ENCODE peak calls at places on chromosomes 12 and 14, in ten cellular contexts. U, B, R, C, V, F, D, M, P and G are unnamed samples.

GRCh38 chr12:132761032-132761910 is at the start of gene ANKLE2:
- DNase-seq in U (peak; percentile 61), B (no peak), R (peak; percentile 92), C (peak; percentile 78), V (peak; percentile 81), F (peak; percentile 50), D (peak; percentile 84), M (peak; percentile 80), P (no peak), G (no peak)

GRCh38 chr12:128784030-128784770 is 39.6 kb downstream of the SLC15A4 start:
- DNase-seq in U (no peak), B (peak; percentile 49), R (no peak), C (no peak), V (peak; percentile 45), F (no peak), D (no peak), M (no peak), P (no peak), G (no peak)

GRCh38 chr12:5718073-5718472 is 227.0 kb downstream of the ANO2 start:
- DNase-seq in U (no peak), B (no peak), R (no peak), C (no peak), V (no peak), F (no peak), D (no peak), M (no peak), P (no peak), G (no peak)

GRCh38 chr14:42222924-42223471 is 616.3 kb downstream of the LRFN5 start:
- DNase-seq in U (peak; percentile 71), B (no peak), R (no peak), C (peak; percentile 49), V (no peak), F (peak; percentile 8), D (no peak), M (no peak), P (peak; percentile 13), G (no peak)

GRCh38 chr12:79737875-79738718 is 47.3 kb upstream of the PAWR start:
- DNase-seq in U (peak; percentile 57), B (peak; percentile 36), R (no peak), C (peak; percentile 76), V (no peak), F (peak; percentile 57), D (no peak), M (no peak), P (no peak), G (peak; percentile 33)

GRCh38 chr14:72780771-72781170 is 113.1 kb downstream of the DPF3 start:
- DNase-seq in U (no peak), B (no peak), R (no peak), C (peak; percentile 50), V (no peak), F (no peak), D (no peak), M (no peak), P (peak; percentile 61), G (no peak)

GRCh38 chr12:54622463-54623183 is 12.1 kb downstream of the LACRT start:
- DNase-seq in U (no peak), B (no peak), R (no peak), C (peak; percentile 13), V (no peak), F (no peak), D (no peak), M (no peak), P (no peak), G (no peak)

GRCh38 chr14:23028800-23029199 is 5.9 kb downstream of the PSMB5 start:
- DNase-seq in U (no peak), B (no peak), R (no peak), C (no peak), V (no peak), F (no peak), D (no peak), M (no peak), P (no peak), G (no peak)

GRCh38 chr12:113439606-113440030 is 17.4 kb downstream of the SDSL start:
- DNase-seq in U (no peak), B (no peak), R (no peak), C (peak; percentile 52), V (no peak), F (no peak), D (no peak), M (no peak), P (no peak), G (no peak)

GRCh38 chr12:113436993-113437728 is 15.0 kb downstream of the SDSL start:
- DNase-seq in U (no peak), B (no peak), R (no peak), C (no peak), V (no peak), F (no peak), D (no peak), M (no peak), P (no peak), G (no peak)

GRCh38 chr12:113439301-113439597 is 17.1 kb downstream of the SDSL start:
- DNase-seq in U (no peak), B (no peak), R (no peak), C (no peak), V (no peak), F (no peak), D (no peak), M (no peak), P (no peak), G (no peak)

GRCh38 chr12:113437729-113438100 is 15.5 kb downstream of the SDSL start:
- DNase-seq in U (no peak), B (no peak), R (no peak), C (no peak), V (no peak), F (no peak), D (no peak), M (no peak), P (no peak), G (no peak)

GRCh38 chr12:113438523-113439300 is 16.5 kb downstream of the SDSL start:
- DNase-seq in U (no peak), B (no peak), R (no peak), C (no peak), V (no peak), F (no peak), D (no peak), M (no peak), P (no peak), G (no peak)
- H3K4me3 ChIP-seq in U (no peak overlapping the region), B (no peak overlapping the region), R (no peak overlapping the region), C (no peak overlapping the region), V (no peak overlapping the region), F (no peak overlapping the region), D (no peak overlapping the region), M (no peak overlapping the region), P (no peak overlapping the region), G (no peak overlapping the region)

DNA sequence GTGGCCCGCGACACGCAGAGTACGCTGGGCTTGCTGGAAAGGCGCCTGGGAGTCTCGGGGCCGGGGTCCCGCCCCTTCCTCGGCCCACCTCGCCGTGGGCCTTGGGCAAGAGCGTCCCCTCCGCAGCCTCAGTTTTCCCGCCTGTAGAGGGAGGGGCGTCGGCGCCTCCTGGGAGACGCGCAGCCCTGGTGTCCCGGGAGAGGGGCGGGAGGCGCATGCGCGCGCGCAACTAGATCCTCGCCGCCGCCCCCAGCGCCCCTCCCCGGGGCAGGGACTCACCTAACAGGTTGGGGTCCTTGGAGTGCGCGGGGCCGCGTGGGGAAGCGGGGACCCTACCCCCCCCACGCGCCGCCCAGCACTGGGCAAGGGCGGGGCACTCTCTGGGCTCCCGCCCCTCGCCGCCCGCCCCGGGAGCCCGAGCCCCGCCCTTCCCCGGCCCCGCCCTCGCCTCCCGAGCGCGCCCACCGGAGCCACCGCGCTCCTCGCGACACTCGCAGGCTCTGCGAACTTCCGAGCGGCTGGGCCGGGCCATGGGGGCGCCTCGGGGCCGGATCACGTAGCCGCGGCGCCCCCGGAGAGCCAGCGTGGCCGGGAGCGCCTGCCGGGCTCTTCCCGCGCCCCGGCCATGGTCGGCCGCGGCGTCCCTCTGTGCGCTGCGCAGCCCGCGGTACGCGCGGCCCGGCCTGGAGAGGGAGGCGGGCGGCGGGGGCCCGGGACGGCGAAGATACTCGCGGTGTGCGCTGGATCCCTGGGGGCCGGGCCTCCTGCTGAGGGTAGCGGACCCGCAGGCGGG is at the start of gene KIF26A:
- DNase-seq in U (no peak), B (no peak), R (peak; percentile 78), C (no peak), V (peak; percentile 69), F (peak; percentile 47), D (peak; percentile 29), M (peak; percentile 62), P (no peak), G (no peak)
- H3K27me3 ChIP-seq in U (peaks cover 35% of the 10 kb centered on the region), B (no peaks in the 10 kb centered on the region), R (peaks cover 75% of the 10 kb centered on the region), C (peaks cover 40% of the 10 kb centered on the region), V (peaks cover 68% of the 10 kb centered on the region), F (peaks cover 66% of the 10 kb centered on the region), D (no peaks in the 10 kb centered on the region), M (peaks cover 94% of the 10 kb centered on the region), P (peaks cover 25% of the 10 kb centered on the region), G (peaks cover 59% of the 10 kb centered on the region)

GRCh38 chr12:124471828-124472227 is 95.6 kb downstream of the NCOR2 start:
- DNase-seq in U (no peak), B (no peak), R (no peak), C (no peak), V (no peak), F (no peak), D (no peak), M (no peak), P (no peak), G (no peak)

GRCh38 chr12:124470139-124470538 is 97.3 kb downstream of the NCOR2 start:
- DNase-seq in U (no peak), B (no peak), R (no peak), C (no peak), V (no peak), F (no peak), D (no peak), M (no peak), P (no peak), G (no peak)

GRCh38 chr12:124470806-124471205 is 96.6 kb downstream of the NCOR2 start:
- DNase-seq in U (no peak), B (no peak), R (no peak), C (no peak), V (no peak), F (no peak), D (no peak), M (no peak), P (no peak), G (no peak)

GRCh38 chr12:124474709-124475108 is 92.7 kb downstream of the NCOR2 start:
- DNase-seq in U (no peak), B (no peak), R (no peak), C (no peak), V (no peak), F (no peak), D (no peak), M (no peak), P (no peak), G (no peak)

DNA sequence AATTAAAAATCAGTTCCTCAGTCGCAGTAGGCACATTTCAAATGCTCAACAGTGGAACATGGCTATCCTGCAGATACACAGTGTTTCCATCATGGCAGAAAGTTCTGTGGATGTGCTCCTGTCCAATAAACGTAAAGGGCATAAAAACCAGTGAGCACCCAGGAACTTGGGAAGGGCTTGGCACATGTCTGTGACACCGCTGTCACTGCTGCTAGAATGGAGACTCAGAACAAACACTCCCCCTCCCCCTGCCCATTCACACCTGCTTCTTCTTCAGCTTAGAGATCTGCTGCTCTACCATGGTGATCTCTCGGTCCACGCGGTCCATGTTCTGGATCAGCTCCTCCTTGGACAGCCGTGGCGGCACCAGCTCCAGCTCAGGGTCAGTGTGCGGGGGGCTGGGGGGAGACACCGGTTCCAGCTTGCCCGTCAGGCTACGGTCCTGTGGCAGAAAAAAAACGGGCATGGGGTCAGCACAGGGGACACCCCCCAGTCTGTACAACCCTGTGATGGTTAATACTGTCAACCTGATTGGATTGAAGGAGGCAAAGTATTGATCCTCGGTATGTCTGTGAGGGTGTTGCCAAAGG is 94.6 kb downstream of the NCOR2 start:
- DNase-seq in U (no peak), B (no peak), R (no peak), C (no peak), V (no peak), F (no peak), D (no peak), M (no peak), P (no peak), G (no peak)
- H3K4me3 ChIP-seq in U (no peak overlapping the region), B (no peak overlapping the region), R (no peak overlapping the region), C (no peak overlapping the region), V (no peak overlapping the region), F (no peak overlapping the region), D (no peak overlapping the region), M (no peak overlapping the region), P (no peak overlapping the region), G (no peak overlapping the region)

GRCh38 chr14:94450722-94451090 is 1.9 kb downstream of the SERPINA11 start:
- DNase-seq in U (no peak), B (no peak), R (no peak), C (no peak), V (no peak), F (no peak), D (no peak), M (no peak), P (no peak), G (no peak)

GRCh38 chr14:94449930-94450329 is 2.7 kb downstream of the SERPINA11 start:
- DNase-seq in U (no peak), B (no peak), R (no peak), C (no peak), V (no peak), F (no peak), D (no peak), M (no peak), P (no peak), G (no peak)

GRCh38 chr14:94447206-94447605 is 5.4 kb downstream of the SERPINA11 start:
- DNase-seq in U (no peak), B (no peak), R (no peak), C (no peak), V (no peak), F (no peak), D (no peak), M (no peak), P (no peak), G (no peak)

GRCh38 chr14:94446126-94446525 is 6.5 kb downstream of the SERPINA11 start:
- DNase-seq in U (no peak), B (no peak), R (no peak), C (no peak), V (no peak), F (no peak), D (no peak), M (no peak), P (no peak), G (no peak)

DNA sequence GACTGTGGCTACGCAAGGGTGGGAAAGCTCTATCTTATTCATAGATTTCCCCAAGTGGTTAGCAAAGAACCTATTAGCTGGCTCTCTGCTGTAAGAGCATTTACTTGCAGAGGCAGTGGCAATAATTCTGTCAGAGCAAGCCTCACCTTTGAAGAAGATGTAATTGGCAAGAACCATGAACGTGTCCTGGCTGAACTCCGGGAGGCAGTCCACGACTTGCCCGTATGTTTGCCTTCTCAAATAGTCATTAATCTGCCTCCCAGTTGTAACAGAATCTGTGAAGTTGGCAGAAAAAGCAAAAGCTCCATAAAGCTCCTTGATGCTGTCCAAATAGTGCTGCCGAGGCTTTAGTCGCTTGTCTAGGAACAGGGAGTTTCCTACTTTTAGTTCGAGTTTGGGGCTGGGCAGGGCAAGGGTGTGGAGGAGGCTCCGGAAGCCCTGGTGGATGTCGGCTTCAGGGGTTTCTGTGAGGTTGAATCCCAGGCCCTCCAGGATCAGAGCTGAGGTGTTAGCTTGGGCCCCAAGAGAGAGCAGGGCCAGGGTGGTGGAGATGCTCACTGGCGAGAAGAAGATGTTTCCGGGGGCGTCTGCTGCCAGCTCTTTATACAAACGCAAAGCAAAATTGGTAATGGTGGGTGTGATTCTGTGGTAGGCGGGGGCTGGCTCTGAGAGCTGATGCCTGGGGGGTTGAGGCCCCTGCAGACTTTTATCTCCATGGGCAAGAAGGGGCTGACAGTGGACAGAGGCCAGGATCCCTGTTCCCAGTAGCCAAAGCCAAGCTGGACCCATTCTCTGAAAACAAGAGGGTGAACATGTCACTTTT is 4.4 kb downstream of the SERPINA11 start:
- DNase-seq in U (peak; percentile 41), B (no peak), R (no peak), C (no peak), V (no peak), F (no peak), D (no peak), M (no peak), P (no peak), G (no peak)
- H3K27me3 ChIP-seq in U (no peaks in the 10 kb centered on the region), B (no peaks in the 10 kb centered on the region), R (peaks cover 5% of the 10 kb centered on the region), C (peaks cover 7% of the 10 kb centered on the region), V (peaks cover 4% of the 10 kb centered on the region), F (peaks cover 4% of the 10 kb centered on the region), D (no peaks in the 10 kb centered on the region), M (no peaks in the 10 kb centered on the region), P (no peaks in the 10 kb centered on the region), G (no peaks in the 10 kb centered on the region)